ENCODE peak calls at places on chromosomes 13 and 19, in six cellular contexts. G is bronchial epithelial cell, L is colonic mucosa, Y is choroid plexus epithelial cell, Z is Caco-2, Q is HFF-Myc. R is an unnamed sample.

GRCh38 chr13:106117035-106117434 is 418.4 kb downstream of the EFNB2 start:
- DNase-seq in G (peak), Q (peak), Z (no peak), L (no peak), Y (peak), R (no peak)

GRCh38 chr19:1632462-1633268 is 19.8 kb downstream of the TCF3 start:
- DNase-seq in Z (peak), G (no peak), L (peak), Q (no peak), Y (no peak), R (no peak)

GRCh38 chr13:60012503-60012902 is 151.2 kb downstream of the DIAPH3 start:
- DNase-seq in Z (no peak), L (peak), Q (no peak), Y (no peak), G (peak), R (no peak)

GRCh38 chr13:27341616-27342015 is 71.0 kb downstream of the RASL11A start:
- DNase-seq in Q (no peak), L (no peak), Z (no peak), G (no peak), Y (no peak), R (no peak)

GRCh38 chr13:71968025-71968424 is 101.0 kb upstream of the DACH1 start:
- DNase-seq in L (no peak), G (no peak), Z (no peak), Q (no peak), Y (peak), R (no peak)

GRCh38 chr19:3323704-3324103 is 42.7 kb upstream of the NFIC start:
- DNase-seq in G (no peak), Q (no peak), Z (no peak), L (no peak), Y (no peak), R (no peak)

GRCh38 chr19:10069046-10069445 is 17.1 kb upstream of the SHFL start:
- DNase-seq in Z (no peak), Q (no peak), G (peak), L (no peak), Y (no peak), R (no peak)

GRCh38 chr13:34701919-34702318 is 240.2 kb upstream of the NBEA start:
- DNase-seq in Z (no peak), Q (no peak), Y (no peak), L (no peak), G (no peak), R (no peak)

GRCh38 chr13:40656358-40656757 is 10.1 kb downstream of the FOXO1 start:
- DNase-seq in G (no peak), Y (no peak), Q (no peak), L (no peak), Z (no peak), R (no peak)

GRCh38 chr19:29564574-29565005 is 38.8 kb downstream of the VSTM2B start:
- DNase-seq in Z (no peak), L (no peak), Q (no peak), Y (no peak), G (no peak), R (no peak)

GRCh38 chr13:91313103-91313502 is 34.4 kb upstream of the MIR17HG start:
- DNase-seq in Y (peak), Q (no peak), Z (peak), L (no peak), G (peak), R (no peak)

GRCh38 chr19:27796073-27796472 is 1416.9 kb downstream of the UQCRFS1 start:
- DNase-seq in Q (no peak), Z (no peak), L (no peak), G (no peak), Y (no peak), R (no peak)

GRCh38 chr13:84137292-84137691 is 255.0 kb upstream of the SLITRK1 start:
- DNase-seq in Q (no peak), G (no peak), Z (no peak), L (no peak), Y (peak), R (no peak)

GRCh38 chr13:73171926-73172325 is 113.1 kb downstream of the KLF5 start:
- DNase-seq in G (peak), L (no peak), Z (peak), Y (peak), Q (no peak), R (no peak)

GRCh38 chr13:92251815-92252214 is 853.4 kb downstream of the GPC5 start:
- DNase-seq in G (no peak), Y (no peak), Q (no peak), L (no peak), Z (no peak), R (no peak)

GRCh38 chr13:67440240-67440639 is 210.1 kb upstream of the PCDH9 start:
- DNase-seq in Z (no peak), G (no peak), L (no peak), Y (no peak), Q (no peak), R (no peak)

GRCh38 chr13:112679932-112680677 is 9.7 kb upstream of the ATP11A start:
- DNase-seq in Z (no peak), L (no peak), Q (no peak), Y (no peak), G (no peak), R (no peak)

GRCh38 chr13:110471833-110472162 is 89.7 kb downstream of the RAB20 start:
- DNase-seq in L (peak), Y (peak), Z (no peak), G (no peak), Q (no peak), R (no peak)

GRCh38 chr19:17309962-17310461 is 649 bp downstream of the DDA1 start:
- DNase-seq in Z (no peak), Y (no peak), G (no peak), Q (no peak), L (no peak), R (no peak)

GRCh38 chr13:27038323-27038722 is 133.3 kb downstream of the USP12 start:
- DNase-seq in Q (no peak), L (no peak), Z (no peak), G (peak), Y (peak), R (no peak)

GRCh38 chr19:17105548-17105947 is 30.0 kb downstream of the MYO9B start:
- DNase-seq in Y (no peak), G (no peak), Q (no peak), L (no peak), Z (no peak), R (no peak)

GRCh38 chr13:108895220-108895704 is 265.9 kb downstream of the MYO16 start:
- DNase-seq in L (no peak), Q (no peak), Z (peak), Y (peak), G (peak), R (peak)

GRCh38 chr13:42660367-42660965 is 86.5 kb downstream of the TNFSF11 start:
- DNase-seq in Y (peak), G (peak), Z (no peak), L (no peak), Q (peak), R (peak)

GRCh38 chr13:100542546-100543156 is 45.9 kb downstream of the GGACT start:
- DNase-seq in Q (no peak), Z (no peak), L (no peak), G (peak), Y (peak), R (no peak)

GRCh38 chr13:97369269-97369893 is 64.6 kb upstream of the RAP2A start:
- DNase-seq in L (no peak), Q (no peak), Z (no peak), Y (peak), G (no peak), R (no peak)

GRCh38 chr19:52789440-52789839 is 2.8 kb upstream of the ZNF600 start:
- DNase-seq in Y (no peak), L (no peak), Q (no peak), Z (no peak), G (no peak), R (no peak)

GRCh38 chr19:41706741-41707501 is 1.5 kb upstream of the CEACAM5 start:
- DNase-seq in G (peak), Y (peak), Q (no peak), L (peak), Z (peak), R (no peak)

GRCh38 chr19:37333457-37333856 is 37.4 kb upstream of the ZNF527 start:
- DNase-seq in Z (no peak), Y (no peak), Q (no peak), G (peak), L (no peak), R (no peak)

GRCh38 chr13:107806726-107807125 is 408.6 kb downstream of the LIG4 start:
- DNase-seq in Q (no peak), G (no peak), Z (no peak), Y (no peak), L (no peak), R (no peak)

GRCh38 chr19:56949651-56950050 is 109.1 kb upstream of the PEG3 start:
- DNase-seq in G (no peak), L (no peak), Z (no peak), Y (no peak), Q (no peak), R (no peak)

GRCh38 chr13:45178349-45179142 is 22.3 kb downstream of the KCTD4 start:
- DNase-seq in L (peak), Z (no peak), Y (peak), Q (no peak), G (peak), R (no peak)

GRCh38 chr19:47470447-47471195 is 1.1 kb downstream of the SLC8A2 start:
- DNase-seq in Y (no peak), G (no peak), Q (no peak), L (no peak), Z (no peak), R (no peak)

GRCh38 chr19:47465957-47466356 is 5.7 kb downstream of the SLC8A2 start:
- DNase-seq in G (no peak), Z (no peak), Y (no peak), Q (no peak), L (no peak), R (no peak)

GRCh38 chr19:47469419-47469700 is 2.3 kb downstream of the SLC8A2 start:
- DNase-seq in Z (no peak), Y (no peak), G (no peak), Q (no peak), L (no peak), R (no peak)

GRCh38 chr19:47469719-47470118 is 2.0 kb downstream of the SLC8A2 start:
- DNase-seq in Z (no peak), Q (no peak), Y (no peak), L (no peak), G (no peak), R (no peak)

GRCh38 chr19:47467914-47468313 is 3.8 kb downstream of the SLC8A2 start:
- DNase-seq in G (no peak), Q (no peak), Z (no peak), L (no peak), Y (no peak), R (no peak)
- TF ChIP-seq CTCF in G (no peak), Q (no peak), Z (no peak), L (no peak), Y (no peak), R (no peak)

DNA sequence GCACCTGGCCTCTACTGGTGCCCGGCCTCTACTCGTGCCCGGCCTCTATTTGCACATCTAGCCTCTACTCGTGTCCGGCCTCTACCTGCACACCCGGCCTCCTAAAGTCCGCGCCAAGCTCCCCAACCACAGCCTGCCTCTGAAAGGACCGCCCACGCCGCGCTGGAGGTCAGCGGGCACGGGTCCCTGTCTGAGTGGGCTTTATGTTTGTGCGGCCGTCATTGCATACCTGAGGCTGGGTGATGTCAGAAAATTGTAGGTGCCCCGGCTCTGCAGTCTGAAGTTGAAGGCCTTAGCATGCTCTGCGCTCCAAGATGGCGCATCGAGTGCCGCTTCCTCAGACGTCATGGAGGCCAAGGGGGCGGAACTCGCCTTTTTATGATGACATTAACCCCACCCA is 1.1 kb downstream of the ZNF135 start:
- DNase-seq in L (no peak), Q (no peak), Z (no peak), G (no peak), Y (no peak), R (no peak)
- H3K4me3 ChIP-seq in L (no peak), Q (no peak), Z (no peak), G (no peak), Y (no peak), R (no peak)

DNA sequence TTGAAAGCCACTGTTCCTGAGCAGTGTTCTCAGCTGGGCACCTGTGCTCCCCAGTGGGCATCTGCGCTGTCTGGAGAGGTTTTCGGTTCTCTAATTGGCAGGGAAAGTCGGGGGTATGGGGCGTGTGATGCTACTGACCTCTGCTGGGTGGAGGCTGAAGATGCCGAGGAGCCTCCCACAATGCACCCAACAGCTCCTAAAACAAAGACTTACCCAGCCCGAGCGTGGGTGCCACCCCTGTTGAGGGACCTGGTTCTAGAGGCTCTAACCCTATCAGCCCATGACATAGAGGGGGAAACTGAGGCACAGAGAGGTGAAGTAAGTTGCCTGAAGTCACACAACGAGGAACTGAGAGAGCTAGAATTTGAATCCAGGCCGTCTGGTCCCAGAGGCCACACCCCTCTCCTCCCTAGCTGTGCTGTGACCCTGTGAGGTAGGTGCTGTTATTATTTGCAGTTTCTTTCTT is 2.3 kb downstream of the SPACA4 start:
- DNase-seq in Q (no peak), L (peak), Y (peak), Z (peak), G (peak), R (no peak)
- TF ChIP-seq CTCF in Q (peak), L (peak), Y (peak), Z (peak), G (peak), R (peak)

DNA sequence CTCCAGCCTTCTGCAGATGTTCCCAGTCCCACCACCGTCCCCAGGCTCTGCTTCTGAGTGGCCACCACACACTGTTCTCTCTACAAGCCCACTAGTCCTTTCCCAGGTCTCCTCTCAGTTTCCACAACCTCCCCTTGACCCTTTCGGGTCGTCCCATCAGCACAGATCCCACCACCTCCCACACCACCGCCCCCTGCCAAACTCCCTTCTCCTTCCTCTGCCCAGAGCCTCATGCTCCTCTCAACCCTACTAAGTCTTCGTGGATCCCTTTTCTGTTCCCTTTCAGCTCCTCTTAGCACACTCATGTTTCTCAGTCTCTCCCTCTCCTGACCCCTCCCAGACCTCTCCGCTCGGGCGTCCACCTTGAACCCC is 1.9 kb downstream of the NAPA start:
- DNase-seq in L (no peak), G (no peak), Q (no peak), Z (no peak), Y (no peak), R (no peak)
- H3K4me3 ChIP-seq in L (peak), G (no peak), Q (peak), Z (peak), Y (peak), R (peak)

R was measured in LNCaP clone FGC.